ENCODE peak calls at places on chromosomes 7 and 10, in six cellular contexts. K is HS-5; L is activated naive CD4-positive, alpha-beta T cell; Q is NCI-H1105; C is hypothalamus; G is NCI-H1417. S is an unnamed sample.

GRCh38 chr10:34816067-34817002 is 1.2 kb upstream of the PARD3 start:
- DNase-seq in C (no peak), G (peak), L (no peak), Q (no peak), K (no peak), S (peak)

GRCh38 chr7:12287886-12288285 is 76.8 kb downstream of the TMEM106B start:
- DNase-seq in Q (no peak), L (no peak), C (no peak), K (no peak), G (peak), S (no peak)

GRCh38 chr10:77744249-77744648 is 106.6 kb upstream of the KCNMA1 start:
- DNase-seq in Q (no peak), C (no peak), G (no peak), L (no peak), K (no peak), S (no peak)

GRCh38 chr7:78769551-78770101 is 683.8 kb downstream of the MAGI2 start:
- DNase-seq in Q (no peak), L (no peak), K (no peak), G (peak), C (peak), S (no peak)

GRCh38 chr10:124734311-124735166 is 9.6 kb downstream of the FAM53B start:
- DNase-seq in Q (no peak), C (no peak), G (no peak), L (no peak), K (no peak), S (no peak)

GRCh38 chr10:71080381-71081228 is 131.8 kb upstream of the UNC5B start:
- DNase-seq in C (no peak), Q (no peak), G (no peak), K (no peak), L (no peak), S (no peak)

GRCh38 chr7:10708447-10708846 is 265.2 kb upstream of the PHF14 start:
- DNase-seq in C (no peak), K (no peak), Q (peak), L (no peak), G (peak), S (no peak)

GRCh38 chr10:4102802-4103344 is 317.9 kb upstream of the KLF6 start:
- DNase-seq in C (no peak), Q (no peak), L (no peak), K (no peak), G (no peak), S (no peak)